ENCODE peak calls at places on chromosome 18, in four cellular contexts. N, F, T and P are unnamed samples.

GRCh38 chr18:23377669-23378469 is 75.2 kb upstream of the RIOK3 start:
- DNase-seq in T (peak), F (no peak), N (no peak), P (no peak)

GRCh38 chr18:471701-472100 is 28.8 kb downstream of the COLEC12 start:
- DNase-seq in F (no peak), T (no peak), N (no peak), P (no peak)

GRCh38 chr18:79863161-79863945 is 65.6 kb downstream of the KCNG2 start:
- DNase-seq in F (no peak), T (no peak), N (no peak), P (no peak)

GRCh38 chr18:70454705-70455322 is 166.0 kb downstream of the SOCS6 start:
- DNase-seq in F (no peak), T (no peak), N (peak), P (peak)

GRCh38 chr18:78934551-78935225 is 44.9 kb upstream of the SALL3 start:
- DNase-seq in T (no peak), N (no peak), F (no peak), P (no peak)

GRCh38 chr18:74990563-74991081 is 218.3 kb downstream of the PTGR3 start:
- DNase-seq in F (no peak), N (no peak), T (no peak), P (no peak)

GRCh38 chr18:54679318-54680149 is 88.5 kb downstream of the DYNAP start:
- DNase-seq in T (peak), N (peak), F (no peak), P (peak)

GRCh38 chr18:41881285-41881684 is 73.7 kb upstream of the PIK3C3 start:
- DNase-seq in F (no peak), N (no peak), T (no peak), P (no peak)

GRCh38 chr18:46497129-46497528 is 159.9 kb downstream of the LOXHD1 start:
- DNase-seq in N (no peak), T (peak), F (no peak), P (no peak)

GRCh38 chr18:61464551-61465102 is 131.4 kb downstream of the CDH20 start:
- DNase-seq in T (no peak), F (no peak), N (no peak), P (no peak)

GRCh38 chr18:44887227-44887631 is 206.5 kb downstream of the SETBP1 start:
- DNase-seq in F (peak), N (no peak), T (no peak), P (no peak)

GRCh38 chr18:50311573-50312106 is 24.1 kb upstream of the CXXC1 start:
- DNase-seq in F (no peak), T (no peak), N (no peak), P (no peak)

GRCh38 chr18:46736736-46737135 is 20.1 kb downstream of the ST8SIA5 start:
- DNase-seq in N (no peak), F (no peak), T (no peak), P (no peak)

GRCh38 chr18:36436387-36436786 is 138.9 kb downstream of the FHOD3 start:
- DNase-seq in F (no peak), N (no peak), T (no peak), P (no peak)

GRCh38 chr18:76544511-76545350 is 49.7 kb upstream of the ZNF516 start:
- DNase-seq in N (no peak), F (no peak), T (no peak), P (no peak)